ENCODE peak calls at places on chromosomes 11 and 22, in nine cellular contexts. X is activated CD4-positive, CD25-positive, alpha-beta regulatory T cell; B is activated CD4-positive, alpha-beta T cell treated with anti-CD3 and anti-CD28 coated beads, Interleukin-2, amount 50 U/mL, for 24 hours; E is MCF 10A; K is CD4-positive, CD25-positive, alpha-beta regulatory T cell; I is heart left ventricle; D is NB4; C is amygdala; F is NCI-H774. O is an unnamed sample.

GRCh38 chr11:123585206-123585605 is 69.2 kb downstream of the SCN3B start:
- DNase-seq in F (no peak), E (no peak), I (no peak), B (no peak), K (no peak), C (no peak), D (no peak), X (no peak), O (no peak)

GRCh38 chr22:36510966-36511881 is 4.4 kb upstream of the FOXRED2 start:
- DNase-seq in K (peak), D (peak), E (peak), B (no peak), C (no peak), F (no peak), X (peak), I (no peak), O (peak)

GRCh38 chr22:44261861-44262595 is 50.7 kb downstream of the SHISAL1 start:
- DNase-seq in B (no peak), K (no peak), F (no peak), D (no peak), X (no peak), I (no peak), C (no peak), E (no peak), O (no peak)

GRCh38 chr11:56783448-56784041 is 35.0 kb upstream of the OR9G4 start:
- DNase-seq in F (peak), D (peak), B (no peak), K (peak), X (no peak), I (no peak), E (peak), C (no peak), O (peak)

GRCh38 chr11:30815619-30816018 is 229.5 kb upstream of the MPPED2 start:
- DNase-seq in X (no peak), B (no peak), D (no peak), I (no peak), C (no peak), K (no peak), F (no peak), E (no peak), O (no peak)

GRCh38 chr11:78564037-78564888 is 10.4 kb downstream of the NARS2 start:
- DNase-seq in K (peak), F (peak), I (no peak), E (peak), B (no peak), C (no peak), X (no peak), D (peak), O (peak)

GRCh38 chr22:28021998-28022660 is 103.1 kb upstream of the PITPNB start:
- DNase-seq in C (no peak), B (no peak), K (no peak), X (no peak), F (no peak), D (no peak), I (no peak), E (no peak), O (no peak)

GRCh38 chr11:134101292-134101691 is 32.4 kb downstream of the JAM3 start:
- DNase-seq in D (no peak), E (no peak), I (no peak), C (no peak), X (no peak), F (no peak), B (no peak), K (no peak), O (no peak)

GRCh38 chr11:65864758-65865471 is 4.7 kb downstream of the MUS81 start:
- DNase-seq in D (no peak), F (no peak), C (no peak), X (no peak), K (no peak), I (peak), B (no peak), E (no peak), O (no peak)

GRCh38 chr11:107140988-107141387 is 122.7 kb upstream of the GUCY1A2 start:
- DNase-seq in I (no peak), B (no peak), D (no peak), E (no peak), X (no peak), F (no peak), K (no peak), C (no peak), O (no peak)

GRCh38 chr11:45048870-45049825 is 97.3 kb upstream of the PRDM11 start:
- DNase-seq in X (no peak), K (no peak), F (peak), I (no peak), B (no peak), E (no peak), C (no peak), D (no peak), O (no peak)

GRCh38 chr11:81492923-81493445 is 1240.7 kb downstream of the FAM181B start:
- DNase-seq in D (no peak), I (no peak), E (no peak), F (no peak), K (no peak), X (no peak), C (no peak), B (no peak), O (no peak)

GRCh38 chr11:118691926-118692830 is 12.7 kb upstream of the TREH start:
- DNase-seq in K (peak), B (no peak), F (no peak), I (peak), D (peak), C (no peak), E (peak), X (no peak), O (no peak)

GRCh38 chr11:19660076-19660475 is 52.6 kb upstream of the NAV2 start:
- DNase-seq in K (peak), F (no peak), C (no peak), I (no peak), D (peak), X (no peak), B (no peak), E (peak), O (no peak)

GRCh38 chr22:31133911-31134310 is 6.4 kb downstream of the PLA2G3 start:
- DNase-seq in C (no peak), X (no peak), I (no peak), B (no peak), D (no peak), E (no peak), F (no peak), K (no peak), O (no peak)

O was measured in AML-193.